ENCODE peak calls at places on chromosome 19, in five cellular contexts. Q is fibroblast of mammary gland, Y is foreskin fibroblast, I is GM06990, L is PC-9. P is an unnamed sample.

GRCh38 chr19:37941820-37942515 is 35.0 kb downstream of the SIPA1L3 start:
- DNase-seq in Q (no peak), Y (no peak), I (no peak), L (peak), P (no peak)

GRCh38 chr19:8336072-8336569 is 6.9 kb downstream of the KANK3 start:
- DNase-seq in Q (no peak), Y (no peak), I (no peak), L (peak), P (no peak)

GRCh38 chr19:50794778-50795664 is 4.8 kb downstream of the ACP4 start:
- DNase-seq in Q (peak), Y (no peak), I (peak), L (no peak), P (no peak)

GRCh38 chr19:48401277-48401676 is 7.8 kb downstream of the GRIN2D start:
- DNase-seq in Q (no peak), Y (no peak), I (no peak), L (peak), P (no peak)

GRCh38 chr19:4229179-4229931 is at the start of gene EBI3:
- DNase-seq in Q (peak), Y (peak), I (peak), L (no peak), P (peak)

GRCh38 chr19:42634409-42635232 is 39.9 kb upstream of the CEACAM8 start:
- DNase-seq in Q (peak), Y (no peak), I (peak), L (no peak), P (peak)

GRCh38 chr19:12656899-12657571 is 9.5 kb downstream of the MAN2B1 start:
- DNase-seq in Q (no peak), Y (no peak), I (no peak), L (no peak), P (no peak)

GRCh38 chr19:2181618-2181997 is 17.9 kb downstream of the DOT1L start:
- DNase-seq in Q (no peak), Y (no peak), I (no peak), L (no peak), P (peak)

GRCh38 chr19:37980419-37980975 is 73.5 kb downstream of the SIPA1L3 start:
- DNase-seq in Q (no peak), Y (no peak), I (no peak), L (no peak), P (no peak)

GRCh38 chr19:3860499-3860898 is 8.3 kb downstream of the ZFR2 start:
- DNase-seq in Q (no peak), Y (no peak), I (no peak), L (no peak), P (no peak)

GRCh38 chr19:38784224-38784623 is 4.8 kb upstream of the LGALS7B start:
- DNase-seq in Q (no peak), Y (no peak), I (no peak), L (peak), P (peak)

GRCh38 chr19:46718934-46719551 is 2.1 kb upstream of the PRKD2 start:
- DNase-seq in Q (no peak), Y (no peak), I (peak), L (no peak), P (no peak)

GRCh38 chr19:53102186-53102585 is 1.0 kb downstream of the ZNF160 start:
- DNase-seq in Q (no peak), Y (no peak), I (no peak), L (no peak), P (peak)

GRCh38 chr19:18879579-18880373 is 16.2 kb downstream of the CERS1 start:
- DNase-seq in Q (peak), Y (no peak), I (peak), L (peak), P (no peak)

GRCh38 chr19:48249502-48250014 is 6.2 kb downstream of the CARD8 start:
- DNase-seq in Q (no peak), Y (no peak), I (peak), L (no peak), P (no peak)

GRCh38 chr19:3710265-3710812 is 2.2 kb downstream of the TJP3 start:
- DNase-seq in Q (peak), Y (peak), I (no peak), L (peak), P (peak)

GRCh38 chr19:42764836-42765235 is 642 bp downstream of the PSG8 start:
- DNase-seq in Q (no peak), Y (no peak), I (no peak), L (no peak), P (no peak)

GRCh38 chr19:33133438-33134031 is 1.6 kb downstream of the WDR88 start:
- DNase-seq in Q (peak), Y (peak), I (no peak), L (no peak), P (peak)
- TF ChIP-seq CTCF in Q (no peak), Y (no peak), I (no peak), L (no peak), P (no peak)

DNA sequence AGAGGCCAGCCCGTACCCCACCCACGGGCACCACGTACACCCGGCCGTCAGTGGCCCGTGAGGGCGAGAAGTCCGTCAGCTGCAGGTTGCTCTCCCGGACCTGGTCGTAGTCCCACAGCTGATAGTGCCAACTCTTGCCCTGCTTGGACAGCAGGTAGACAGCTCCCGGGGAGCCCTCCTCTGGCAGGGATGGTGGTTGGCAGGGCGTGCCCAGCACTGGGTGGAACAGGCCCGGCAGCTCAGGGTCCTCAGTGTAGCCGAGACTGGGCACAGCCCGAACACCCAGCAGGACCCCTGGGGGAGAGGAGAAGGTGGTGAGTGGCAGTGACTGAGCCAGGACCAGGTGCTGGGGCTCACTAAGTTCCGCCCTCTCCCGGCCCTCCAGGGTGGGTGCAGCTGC is 7.8 kb downstream of the ACTMAP start:
- DNase-seq in Q (no peak), Y (no peak), I (no peak), L (no peak), P (no peak)
- TF ChIP-seq CTCF in Q (no peak), Y (no peak), I (no peak), L (no peak), P (no peak)

DNA sequence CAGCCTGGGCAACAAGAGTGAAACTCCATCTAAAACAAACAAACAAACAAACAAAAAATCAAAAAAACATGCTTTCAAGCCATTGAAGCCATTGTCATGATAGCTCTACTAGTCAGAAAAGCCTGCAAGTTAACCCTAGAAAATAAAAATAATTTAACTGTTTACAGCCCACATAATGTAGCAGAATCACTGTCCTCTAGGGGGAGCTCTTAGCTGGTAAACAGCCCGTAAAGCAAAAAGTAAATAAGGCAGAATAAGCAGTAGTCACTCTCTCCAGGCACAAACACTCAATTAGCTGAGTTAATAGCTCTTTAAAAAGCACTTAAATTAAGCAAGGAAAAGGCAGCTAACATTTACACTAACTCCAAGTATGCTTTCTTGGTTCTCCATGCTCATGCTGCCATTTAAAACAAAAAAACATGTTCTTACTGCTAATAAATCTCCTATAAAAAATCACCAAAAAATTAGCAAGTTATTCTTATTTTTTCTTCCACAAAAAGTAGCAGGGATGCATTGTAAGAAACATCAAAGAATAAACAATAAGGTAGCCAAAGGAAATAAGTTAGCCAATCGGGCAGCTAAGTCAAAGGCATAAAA is 11.3 kb downstream of the LILRB4 start:
- DNase-seq in Q (peak), Y (no peak), I (no peak), L (no peak), P (peak)
- TF ChIP-seq CTCF in Q (peak), Y (peak), I (peak), L (peak), P (peak)

DNA sequence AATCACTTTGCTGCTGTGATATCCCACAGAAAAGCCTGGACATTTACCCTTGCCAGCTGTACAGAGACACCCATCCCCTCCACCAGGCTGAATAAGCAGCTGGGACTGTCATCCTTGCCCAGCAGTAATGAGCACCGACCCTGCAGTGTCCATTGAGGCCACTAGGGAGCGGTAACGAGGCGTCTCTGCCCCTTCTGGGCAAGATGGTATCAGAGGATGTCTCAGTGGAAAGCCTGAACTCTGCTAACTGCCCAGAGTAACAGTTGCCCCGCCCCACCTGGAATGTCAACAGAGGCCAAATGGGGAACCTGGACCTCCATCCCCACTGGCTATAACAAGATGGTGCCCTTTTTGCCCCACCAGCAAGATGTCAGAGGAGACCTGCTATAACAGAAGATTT is 22.8 kb upstream of the CEACAM20 start:
- DNase-seq in Q (peak), Y (no peak), I (peak), L (peak), P (peak)
- TF ChIP-seq CTCF in Q (peak), Y (peak), I (peak), L (peak), P (peak)

DNA sequence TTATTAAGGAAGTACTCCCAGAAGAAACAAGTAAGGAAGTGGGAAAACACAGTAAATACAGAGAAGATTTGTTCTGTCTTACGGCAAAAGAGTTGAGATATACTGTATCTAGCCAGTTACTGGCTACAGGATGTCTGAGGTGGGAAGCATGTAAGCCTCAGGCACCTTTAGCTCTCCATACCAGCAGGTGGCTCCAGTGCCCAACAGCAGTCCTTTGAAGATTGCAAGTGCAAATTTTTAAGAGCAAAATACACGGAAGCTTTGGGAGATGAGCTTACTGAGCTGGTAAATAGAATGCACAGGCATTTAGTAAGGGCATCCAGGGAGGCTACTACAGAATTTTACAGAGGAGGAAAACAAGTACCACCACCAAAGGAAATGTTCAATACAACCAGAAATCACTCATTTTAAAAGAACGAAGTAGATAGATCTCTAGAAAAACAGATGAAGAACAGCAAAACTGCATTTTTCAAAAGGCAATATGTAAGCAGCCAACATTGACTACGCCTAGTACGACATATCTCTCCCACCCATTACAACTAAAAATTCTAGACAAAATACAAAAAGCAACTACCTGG is 57.9 kb upstream of the VSTM2B start:
- DNase-seq in Q (peak), Y (no peak), I (no peak), L (peak), P (peak)
- TF ChIP-seq CTCF in Q (peak), Y (peak), I (peak), L (peak), P (peak)

DNA sequence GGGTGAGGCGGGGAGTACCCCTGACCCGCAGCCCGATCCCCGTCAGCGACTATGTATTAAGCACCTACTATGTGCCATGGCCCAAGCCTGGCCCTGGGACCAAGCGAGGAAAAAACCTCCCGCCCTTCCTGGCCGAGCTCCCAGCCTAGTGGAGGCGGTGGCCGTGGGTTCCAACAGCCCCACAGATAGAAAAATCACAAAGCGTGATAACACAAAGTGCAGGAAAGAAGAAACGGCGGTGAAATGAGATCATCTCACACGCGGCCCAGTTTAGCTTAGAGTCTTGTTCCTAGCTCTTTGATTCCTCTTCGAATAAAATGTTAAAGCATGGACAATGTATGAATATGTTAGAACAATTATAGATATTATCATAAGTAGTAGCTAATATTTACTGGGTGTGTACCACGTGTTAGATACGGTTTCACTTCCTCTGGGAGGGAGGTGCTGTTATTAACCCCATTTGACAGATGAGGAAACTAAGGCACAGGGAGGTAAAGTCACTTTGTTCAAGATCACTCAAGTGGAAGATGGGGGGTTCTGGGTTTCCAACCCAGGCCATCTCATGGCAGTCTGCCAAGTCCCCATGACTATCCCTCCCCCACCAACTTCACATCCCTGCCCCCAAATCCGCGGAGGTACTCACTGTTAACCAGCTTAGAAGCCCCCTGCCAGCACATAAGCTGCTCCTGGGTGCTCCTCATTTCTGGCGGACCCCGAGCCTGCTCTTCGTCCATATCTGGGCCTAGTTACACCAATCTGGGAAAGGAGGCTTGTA is 1.2 kb upstream of the FXYD7 start:
- DNase-seq in Q (no peak), Y (no peak), I (no peak), L (no peak), P (no peak)
- TF ChIP-seq CTCF in Q (no peak), Y (no peak), I (no peak), L (peak), P (no peak)

DNA sequence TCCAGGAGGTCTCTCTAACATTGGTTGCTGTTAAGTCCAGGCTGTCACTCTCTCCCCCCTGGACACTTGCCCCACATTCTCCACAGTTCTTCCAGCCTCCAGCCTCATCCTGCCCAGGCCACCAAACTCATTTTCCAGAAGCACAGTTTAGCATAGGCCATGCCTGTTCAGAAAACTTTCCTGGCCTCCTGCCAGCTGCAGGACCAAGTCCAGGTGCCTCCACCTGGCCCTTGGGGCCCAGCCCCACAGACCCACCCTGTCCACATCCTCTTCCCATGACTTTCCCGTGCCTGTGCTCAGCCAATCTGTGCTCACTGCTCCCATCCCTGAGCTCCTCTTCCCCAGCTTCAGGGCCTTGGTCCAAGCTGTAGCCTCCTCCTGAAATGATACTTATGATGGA is 905.0 kb downstream of the UQCRFS1 start:
- DNase-seq in Q (no peak), Y (no peak), I (no peak), L (no peak), P (no peak)
- TF ChIP-seq CTCF in Q (no peak), Y (no peak), I (no peak), L (no peak), P (no peak)

DNA sequence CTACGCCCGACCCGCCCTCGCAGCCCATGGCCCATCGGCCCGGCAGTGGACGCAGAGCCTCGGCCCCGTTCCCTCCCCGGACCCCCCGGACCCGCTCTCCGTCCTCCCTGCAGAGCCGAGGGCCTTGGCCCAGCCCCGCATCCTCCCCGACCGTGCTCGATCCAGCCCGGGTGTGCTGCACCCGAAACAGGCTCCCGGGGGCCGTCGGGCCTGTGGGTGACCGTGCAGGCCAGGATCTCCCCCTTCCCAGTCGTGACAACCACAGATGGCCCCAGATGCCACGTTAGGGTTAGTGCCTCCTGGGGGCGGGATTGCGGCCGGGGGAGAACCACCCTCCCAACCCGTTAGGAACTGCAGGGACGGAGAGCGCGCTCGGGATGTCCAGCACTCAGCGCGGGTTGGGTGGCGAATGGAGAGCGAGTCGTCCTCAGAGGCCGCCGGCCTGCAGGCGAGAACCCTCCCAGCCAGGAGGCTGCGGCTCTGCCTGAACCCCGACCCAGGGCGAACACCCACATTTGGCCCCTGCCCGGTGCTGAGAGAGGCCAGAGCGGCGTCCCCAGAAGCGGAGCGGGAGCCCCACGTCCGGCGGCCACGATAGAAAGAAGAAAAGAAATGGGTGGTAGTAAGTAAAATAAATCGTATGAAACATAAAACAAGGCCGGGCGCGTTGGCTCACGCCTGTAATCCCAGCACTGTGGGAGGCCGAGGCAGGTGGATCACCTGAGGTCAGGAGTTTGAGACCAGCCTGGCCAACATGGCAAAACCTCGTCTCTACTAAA is 6.7 kb upstream of the MADCAM1 start:
- DNase-seq in Q (peak), Y (no peak), I (no peak), L (no peak), P (peak)
- TF ChIP-seq CTCF in Q (no peak), Y (no peak), I (no peak), L (no peak), P (no peak)

P was measured in fibroblast of the aortic adventitia.